ENCODE peak calls at places on chromosome 2, in ten cellular contexts. B is GM12878, H is mammary epithelial cell, D is GM23338, W is HCT116, C is GM23248, U is endothelial cell of umbilical vein, R is neural progenitor cell, G is PC-9, Y is K562. L is an unnamed sample. For H3K4me1, the result is how much of the 10 kb centered on the place peaks cover.

GRCh38 chr2:42777883-42778805 is 14.2 kb upstream of the OXER1 start:
- DNase-seq in B (no peak), H (no peak), D (peak), W (no peak), C (peak), U (no peak), R (no peak), G (no peak), Y (no peak), L (no peak)

GRCh38 chr2:188645982-188646381 is 328.2 kb upstream of the COL3A1 start:
- DNase-seq in B (no peak), H (no peak), D (no peak), W (no peak), C (peak), U (no peak), R (no peak), G (no peak), Y (no peak), L (no peak)

GRCh38 chr2:96153991-96154431 is 8.8 kb upstream of the DUSP2 start:
- DNase-seq in B (no peak), H (no peak), D (no peak), W (no peak), C (no peak), U (no peak), R (no peak), G (no peak), Y (no peak), L (no peak)

GRCh38 chr2:10378189-10378588 is 69.9 kb downstream of the ODC1 start:
- DNase-seq in B (peak), H (no peak), D (no peak), W (no peak), C (no peak), U (no peak), R (no peak), G (no peak), Y (no peak), L (no peak)

GRCh38 chr2:17857016-17857415 is 21.5 kb upstream of the KCNS3 start:
- DNase-seq in B (no peak), H (peak), D (no peak), W (no peak), C (peak), U (no peak), R (no peak), G (peak), Y (no peak), L (no peak)

GRCh38 chr2:211879323-211879722 is 659.3 kb downstream of the ERBB4 start:
- DNase-seq in B (no peak), H (no peak), D (peak), W (peak), C (no peak), U (peak), R (peak), G (no peak), Y (no peak), L (no peak)

GRCh38 chr2:173817582-173817981 is 147.6 kb downstream of the SP3 start:
- DNase-seq in B (no peak), H (no peak), D (no peak), W (no peak), C (no peak), U (no peak), R (no peak), G (no peak), Y (no peak), L (no peak)

GRCh38 chr2:193315428-193316091 is 1120.8 kb upstream of the TMEFF2 start:
- DNase-seq in B (no peak), H (no peak), D (no peak), W (no peak), C (no peak), U (no peak), R (no peak), G (no peak), Y (no peak), L (no peak)

GRCh38 chr2:240430595-240430994 is 4.9 kb upstream of the GPC1 start:
- DNase-seq in B (no peak), H (no peak), D (no peak), W (no peak), C (no peak), U (no peak), R (no peak), G (no peak), Y (no peak), L (no peak)

GRCh38 chr2:197198890-197199289 is 111.7 kb downstream of the ANKRD44 start:
- DNase-seq in B (peak), H (peak), D (no peak), W (no peak), C (no peak), U (no peak), R (no peak), G (no peak), Y (no peak), L (no peak)

GRCh38 chr2:238946586-238947242 is 98.8 kb downstream of the TWIST2 start:
- DNase-seq in B (no peak), H (no peak), D (no peak), W (no peak), C (no peak), U (no peak), R (no peak), G (no peak), Y (no peak), L (no peak)

GRCh38 chr2:42046819-42047487 is 868 bp upstream of the PKDCC start:
- DNase-seq in B (no peak), H (no peak), D (peak), W (no peak), C (peak), U (peak), R (peak), G (no peak), Y (peak), L (no peak)

GRCh38 chr2:104412384-104412783 is 441.5 kb upstream of the POU3F3 start:
- DNase-seq in B (no peak), H (no peak), D (peak), W (no peak), C (peak), U (no peak), R (peak), G (no peak), Y (peak), L (no peak)

GRCh38 chr2:9178905-9179571 is 27.6 kb upstream of the ASAP2 start:
- DNase-seq in B (peak), H (peak), D (no peak), W (no peak), C (peak), U (peak), R (no peak), G (peak), Y (no peak), L (peak)

GRCh38 chr2:234905547-234906260 is 46.1 kb upstream of the SH3BP4 start:
- DNase-seq in B (no peak), H (no peak), D (no peak), W (no peak), C (no peak), U (no peak), R (no peak), G (peak), Y (no peak), L (no peak)

GRCh38 chr2:113846439-113846838 is 43.5 kb upstream of the ACTR3 start:
- DNase-seq in B (no peak), H (no peak), D (no peak), W (no peak), C (no peak), U (no peak), R (no peak), G (no peak), Y (no peak), L (no peak)

GRCh38 chr2:166127217-166128155 is at the start of gene SCN1A:
- DNase-seq in B (no peak), H (peak), D (peak), W (peak), C (peak), U (peak), R (peak), G (no peak), Y (peak), L (no peak)

GRCh38 chr2:237904806-237905599 is 45.6 kb downstream of the RAMP1 start:
- DNase-seq in B (peak), H (no peak), D (no peak), W (no peak), C (peak), U (peak), R (no peak), G (no peak), Y (peak), L (no peak)

GRCh38 chr2:16960579-16960978 is 294.9 kb upstream of the CYRIA start:
- DNase-seq in B (peak), H (no peak), D (no peak), W (no peak), C (no peak), U (no peak), R (no peak), G (no peak), Y (no peak), L (no peak)

GRCh38 chr2:235597081-235597615 is 103.3 kb downstream of the AGAP1 start:
- DNase-seq in B (no peak), H (no peak), D (no peak), W (no peak), C (no peak), U (no peak), R (no peak), G (no peak), Y (no peak), L (no peak)

GRCh38 chr2:58428286-58428552 is 187.1 kb upstream of the FANCL start:
- DNase-seq in B (no peak), H (no peak), D (peak), W (no peak), C (peak), U (no peak), R (peak), G (no peak), Y (peak), L (no peak)

GRCh38 chr2:23387849-23388248 is 2.9 kb downstream of the KLHL29 start:
- DNase-seq in B (no peak), H (no peak), D (no peak), W (no peak), C (no peak), U (no peak), R (no peak), G (no peak), Y (no peak), L (no peak)

GRCh38 chr2:23385748-23386421 is 906 bp downstream of the KLHL29 start:
- DNase-seq in B (no peak), H (peak), D (peak), W (no peak), C (peak), U (peak), R (peak), G (no peak), Y (no peak), L (no peak)

GRCh38 chr2:23385351-23385747 is 370 bp downstream of the KLHL29 start:
- DNase-seq in B (no peak), H (peak), D (peak), W (no peak), C (peak), U (peak), R (peak), G (no peak), Y (no peak), L (no peak)

GRCh38 chr2:23387221-23387550 is 2.2 kb downstream of the KLHL29 start:
- DNase-seq in B (no peak), H (no peak), D (no peak), W (no peak), C (no peak), U (no peak), R (no peak), G (no peak), Y (no peak), L (no peak)

DNA sequence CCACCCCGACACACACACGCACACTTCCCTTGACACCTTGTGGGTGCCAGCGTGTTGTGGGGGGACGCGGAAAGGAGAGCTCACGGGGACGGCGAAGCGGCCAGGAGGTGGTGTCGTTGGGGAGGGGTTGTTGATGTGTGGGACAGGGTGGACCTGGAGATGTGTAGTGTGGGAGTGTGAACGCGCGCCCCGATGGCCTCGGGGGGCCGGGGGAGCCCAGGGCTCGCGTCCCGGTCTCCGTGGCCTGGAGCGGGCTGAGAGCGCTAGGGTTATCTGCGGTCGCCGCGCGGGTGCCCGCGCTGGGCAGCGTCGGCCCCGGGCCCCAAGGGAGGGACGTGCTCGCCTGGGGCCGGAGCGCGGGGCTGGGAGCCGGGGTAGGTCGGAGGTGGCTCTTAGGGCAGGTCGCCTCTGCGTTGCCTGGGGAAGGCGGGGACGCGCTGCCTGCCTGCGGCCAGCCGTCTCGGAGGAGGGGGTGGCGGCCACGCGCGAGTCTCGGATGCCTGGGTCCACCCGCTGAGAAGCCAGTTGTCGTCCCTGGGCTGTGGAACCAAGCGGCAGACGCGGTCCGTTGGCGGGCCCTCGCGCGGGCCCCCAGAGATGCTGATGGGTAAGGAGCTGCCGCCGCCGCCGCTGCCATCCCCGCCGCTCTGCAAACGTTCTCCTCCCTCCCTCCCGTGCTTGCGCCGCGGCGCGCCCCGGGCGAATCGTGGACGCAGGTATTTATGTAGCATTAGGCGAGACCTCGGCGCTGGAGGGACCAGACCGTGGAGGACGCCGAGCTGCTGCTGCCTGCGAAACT is 1.6 kb downstream of the KLHL29 start:
- DNase-seq in B (no peak), H (peak), D (peak), W (no peak), C (peak), U (peak), R (peak), G (no peak), Y (no peak), L (no peak)
- TF ChIP-seq EZH2 in B (no peak), H (no peak), D (peak), W (no peak), C (no peak), U (peak), R (peak), G (no peak), Y (no peak), L (no peak)

DNA sequence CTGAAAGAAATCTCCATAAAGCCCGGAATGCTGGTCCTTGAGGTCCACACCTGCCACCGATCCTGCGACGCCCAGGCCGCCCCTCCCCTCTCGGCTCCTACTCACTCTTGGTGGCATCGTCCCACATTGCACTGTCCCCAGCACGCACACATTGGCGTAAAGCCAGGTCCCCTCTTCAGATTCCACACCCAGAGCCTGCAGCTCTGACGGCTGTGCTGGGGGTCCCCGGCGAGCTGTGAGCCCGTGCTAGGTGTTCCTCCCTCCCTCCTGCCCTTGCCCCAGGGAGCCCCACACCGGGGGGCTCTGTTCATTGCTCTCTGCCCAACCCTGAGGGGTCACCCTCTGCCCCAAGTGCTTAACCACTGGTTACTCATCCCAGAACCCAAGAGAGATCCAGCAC is 8.5 kb downstream of the TPO start:
- DNase-seq in B (no peak), H (no peak), D (no peak), W (no peak), C (no peak), U (no peak), R (no peak), G (no peak), Y (no peak), L (no peak)
- H3K4me1 ChIP-seq in B (under half), H (under half), D (under half), W (under half), C (under half), U (under half), R (under half), G (under half), Y (under half), L (under half)

GRCh38 chr2:23563151-23563550 is 178.2 kb downstream of the KLHL29 start:
- DNase-seq in B (no peak), H (no peak), D (no peak), W (no peak), C (no peak), U (no peak), R (no peak), G (no peak), Y (no peak), L (no peak)
- H3K27ac ChIP-seq in B (no peak), H (no peak), D (no peak), W (no peak), C (no peak), U (no peak), R (no peak), G (no peak), Y (no peak), L (no peak)

GRCh38 chr2:170713280-170714155 is 1.6 kb upstream of the SP5 start:
- DNase-seq in B (no peak), H (no peak), D (peak), W (no peak), C (no peak), U (no peak), R (peak), G (no peak), Y (no peak), L (no peak)

GRCh38 chr2:170712653-170713279 is 2.4 kb upstream of the SP5 start:
- DNase-seq in B (no peak), H (no peak), D (peak), W (no peak), C (no peak), U (no peak), R (peak), G (no peak), Y (no peak), L (no peak)

GRCh38 chr2:170715932-170716777 is 1.0 kb downstream of the SP5 start:
- DNase-seq in B (no peak), H (no peak), D (peak), W (no peak), C (no peak), U (no peak), R (peak), G (no peak), Y (no peak), L (no peak)

GRCh38 chr2:170715062-170715931 is at the start of gene SP5:
- DNase-seq in B (no peak), H (no peak), D (peak), W (peak), C (peak), U (peak), R (peak), G (peak), Y (peak), L (no peak)

DNA sequence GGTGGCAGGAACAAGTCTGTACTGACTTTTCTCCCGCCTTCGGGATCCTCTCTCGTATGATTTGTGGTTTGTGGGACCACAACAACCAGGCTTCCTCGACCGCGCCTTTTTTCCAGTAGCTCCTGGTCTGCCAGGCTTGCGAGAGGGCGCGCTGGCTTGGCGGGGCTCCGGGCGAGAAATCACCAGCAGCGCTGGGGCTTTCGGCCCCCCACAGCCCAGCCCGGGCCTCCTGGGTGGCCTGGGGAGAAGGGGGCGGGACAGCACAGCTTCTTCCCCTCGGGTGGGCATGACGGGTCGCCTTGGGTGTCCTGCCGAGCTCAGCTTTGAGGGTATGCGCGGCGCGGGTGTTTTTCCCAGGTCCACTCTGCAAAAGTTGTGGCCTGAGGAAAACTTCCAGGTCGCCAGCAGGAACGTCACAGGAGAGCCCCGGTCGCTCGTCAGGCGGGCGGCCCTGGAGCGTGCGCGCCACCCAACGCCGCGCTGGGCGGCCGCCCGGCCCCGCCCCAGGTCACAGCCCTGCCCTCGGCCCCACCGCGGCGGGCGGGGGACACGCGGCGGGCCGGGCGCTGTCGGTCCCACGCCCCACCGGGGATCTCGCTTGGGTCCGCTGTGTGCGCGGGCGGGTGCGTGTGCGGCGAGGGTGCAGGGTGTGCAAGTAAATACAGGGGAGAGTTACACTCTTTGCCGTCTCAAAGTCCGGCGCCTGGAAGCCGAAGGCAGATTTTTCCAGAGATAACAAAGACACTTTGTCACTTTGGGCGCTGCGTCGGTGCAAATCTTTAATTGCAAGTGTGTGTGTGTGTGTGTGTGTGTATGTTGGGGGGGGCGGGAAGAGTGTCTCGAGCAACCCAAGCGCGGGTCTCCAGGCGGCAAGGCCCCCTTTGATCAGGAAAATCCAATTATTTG is 728 bp upstream of the SP5 start:
- DNase-seq in B (no peak), H (no peak), D (peak), W (no peak), C (peak), U (no peak), R (peak), G (no peak), Y (peak), L (no peak)
- TF ChIP-seq EZH2 in B (no peak), H (peak), D (peak), W (no peak), C (peak), U (no peak), R (peak), G (no peak), Y (no peak), L (no peak)

GRCh38 chr2:27720004-27720551 is 51.4 kb upstream of the MRPL33 start:
- DNase-seq in B (no peak), H (peak), D (no peak), W (peak), C (peak), U (peak), R (no peak), G (peak), Y (no peak), L (peak)
- H3K4me1 ChIP-seq in B (under half), H (half or more), D (under half), W (half or more), C (under half), U (under half), R (under half), G (half or more), Y (under half), L (under half)